ENCODE peak calls at places on chromosomes 4 and X, in seven cellular contexts. C, A, F, E, Z, D and H are unnamed samples.
A peak's percentile ranks its signal among the peaks of the same experiment; 100 is the strongest.

GRCh38 chr4:100414016-100414790 is 103.6 kb downstream of the EMCN start:
- DNase-seq in A (no peak), E (no peak), F (no peak), Z (no peak), C (no peak), D (no peak), H (no peak)

GRCh38 chr4:3465698-3466671 is 2.9 kb downstream of the DOK7 start:
- DNase-seq in F (no peak), E (peak; percentile 52), Z (no peak), C (no peak), A (no peak), D (peak; percentile 31), H (no peak)

GRCh38 chr4:53932784-53933183 is 131.6 kb downstream of the CHIC2 start:
- DNase-seq in E (no peak), D (no peak), C (no peak), F (no peak), A (no peak), Z (no peak), H (no peak)

GRCh38 chrX:66672106-66672505 is 33.2 kb upstream of the EDA2R start:
- DNase-seq in Z (no peak), C (no peak), F (no peak), D (no peak), A (no peak), E (no peak), H (no peak)

GRCh38 chrX:34873500-34874225 is 68.9 kb upstream of the FAM47B start:
- DNase-seq in D (no peak), F (no peak), C (no peak), Z (no peak), A (no peak), E (no peak), H (no peak)

GRCh38 chr4:26806331-26806730 is 54.3 kb upstream of the STIM2 start:
- DNase-seq in Z (no peak), F (no peak), C (no peak), D (no peak), E (no peak), A (no peak), H (no peak)

GRCh38 chrX:109886122-109886761 is 116.7 kb upstream of the TMEM164 start:
- DNase-seq in Z (no peak), A (peak; percentile 51), C (peak; percentile 44), F (no peak), E (peak; percentile 63), D (peak; percentile 31), H (no peak)

GRCh38 chrX:75107863-75108509 is 48.1 kb downstream of the ABCB7 start:
- DNase-seq in C (no peak), D (no peak), A (no peak), E (no peak), Z (no peak), F (no peak), H (no peak)

GRCh38 chr4:86449746-86450145 is 89.9 kb upstream of the MAPK10 start:
- DNase-seq in A (no peak), D (no peak), E (no peak), C (no peak), Z (no peak), F (no peak), H (no peak)

GRCh38 chr4:55706526-55706925 is 70.4 kb upstream of the NMU start:
- DNase-seq in D (no peak), C (no peak), F (no peak), E (no peak), A (no peak), Z (no peak), H (no peak)

GRCh38 chr4:150140774-150141400 is 62.6 kb downstream of the DCLK2 start:
- DNase-seq in F (no peak), A (no peak), C (no peak), D (no peak), E (no peak), Z (no peak), H (no peak)

DNA sequence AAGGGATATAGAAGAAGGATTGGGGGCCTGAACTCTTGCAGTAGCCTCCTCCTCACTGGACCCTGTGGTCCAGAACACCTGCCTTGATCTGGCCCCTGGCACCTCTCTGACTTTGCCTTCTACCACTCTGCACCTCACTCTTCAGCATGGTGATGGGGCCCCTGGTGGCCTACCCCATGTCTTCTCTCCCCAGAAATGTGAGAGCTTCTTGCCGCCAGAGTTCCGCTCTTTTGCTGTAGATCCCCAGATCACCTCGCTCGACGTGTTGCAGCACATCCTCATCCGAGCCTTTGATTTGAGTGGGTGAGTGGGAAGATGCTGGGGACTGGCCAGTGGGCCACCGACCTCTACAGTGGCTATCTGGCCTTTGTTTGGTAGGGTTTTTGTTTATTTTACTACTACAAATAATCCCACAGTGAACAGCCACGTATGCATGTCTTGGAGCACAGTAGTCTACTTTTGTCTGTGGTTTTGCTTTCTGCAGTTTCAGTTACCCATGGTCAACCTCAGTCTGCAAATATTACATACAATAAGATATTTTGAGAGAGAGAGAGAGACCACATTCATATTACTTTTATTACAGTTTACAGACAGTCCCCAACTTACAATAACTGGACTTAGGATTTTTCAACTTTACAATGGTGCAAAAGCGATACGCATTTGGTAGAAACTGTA is 1.8 kb downstream of the TBC1D25 start:
- DNase-seq in D (no peak), C (no peak), F (no peak), Z (no peak), A (no peak), E (no peak), H (no peak)
- TF ChIP-seq TAF1 in D (no peak), C (no peak), F (no peak), Z (no peak), A (no peak), E (no peak), H (no peak)

GRCh38 chr4:112563431-112564200 is 47.6 kb upstream of the NEUROG2 start:
- DNase-seq in E (no peak), Z (no peak), C (no peak), D (no peak), A (peak; percentile 70), F (no peak), H (no peak)
- TF ChIP-seq TAF1 in E (no peak), Z (no peak), C (no peak), D (no peak), A (no peak), F (no peak), H (no peak)

DNA sequence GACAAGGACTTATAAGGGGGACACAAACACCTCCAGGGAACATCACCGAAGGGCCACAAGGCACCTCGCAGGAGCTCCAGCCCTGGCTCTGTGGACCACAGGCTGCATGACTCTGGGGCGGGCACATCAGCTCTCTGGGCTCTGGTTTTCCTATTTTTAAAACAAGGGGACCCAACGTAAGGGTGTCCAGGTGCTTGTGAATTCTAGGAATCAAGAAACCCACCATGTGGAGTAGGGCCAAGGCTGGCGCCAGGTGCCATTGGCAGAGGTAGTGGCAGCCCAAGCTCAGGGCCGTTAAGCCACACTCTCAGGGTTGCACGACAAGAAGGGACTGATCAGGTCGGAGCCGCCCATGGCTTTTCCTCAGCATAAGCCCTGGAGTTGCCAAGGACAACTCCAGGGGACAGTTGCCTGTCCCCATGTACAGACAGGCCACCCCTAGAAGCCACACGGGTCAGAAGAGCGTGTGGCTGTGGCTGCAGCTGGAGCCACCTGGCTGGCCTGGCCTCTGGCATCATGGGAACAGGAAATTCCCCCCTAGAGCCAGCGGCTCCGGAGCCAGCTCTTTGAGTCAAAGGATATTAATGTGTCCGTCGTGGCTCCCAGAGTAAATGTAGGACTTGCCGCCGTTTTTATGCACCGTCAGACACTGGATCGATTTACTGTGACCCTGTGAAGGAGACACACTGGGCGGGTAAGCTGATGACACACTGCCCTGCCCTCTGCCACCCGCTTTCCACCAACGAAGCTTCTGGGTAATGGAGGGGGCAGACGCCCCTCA is 32.5 kb downstream of the WDR1 start:
- DNase-seq in E (no peak), A (peak; percentile 13), F (peak; percentile 8), D (no peak), Z (no peak), C (no peak), H (peak; percentile 10)
- TF ChIP-seq TAF1 in E (no peak), A (no peak), F (no peak), D (no peak), Z (no peak), C (no peak), H (no peak)

GRCh38 chr4:102657206-102657605 is 103.6 kb downstream of the MANBA start:
- DNase-seq in A (no peak), Z (no peak), E (no peak), C (no peak), F (no peak), D (no peak), H (no peak)

GRCh38 chr4:102665527-102665926 is 95.2 kb downstream of the MANBA start:
- DNase-seq in A (no peak), Z (no peak), C (no peak), F (no peak), E (no peak), D (no peak), H (no peak)

GRCh38 chr4:102663073-102663472 is 97.7 kb downstream of the MANBA start:
- DNase-seq in E (no peak), A (no peak), C (no peak), F (no peak), Z (no peak), D (no peak), H (no peak)
- TF ChIP-seq TAF1 in E (no peak), A (no peak), C (no peak), F (no peak), Z (no peak), D (no peak), H (no peak)

GRCh38 chr4:107999932-108000539 is 10.3 kb downstream of the HADH start:
- DNase-seq in C (no peak), E (no peak), F (no peak), Z (no peak), D (no peak), A (no peak), H (no peak)
- TF ChIP-seq TAF1 in C (no peak), E (no peak), F (no peak), Z (no peak), D (no peak), A (no peak), H (no peak)